ENCODE peak calls at places on chromosomes 3 and 15, in four cellular contexts. I is GM12878, E is H1, M is HepG2. U is an unnamed sample.
A peak's percentile ranks its signal among the peaks of the same experiment; 100 is the strongest.

GRCh38 chr3:58647661-58648141 is 18.9 kb downstream of the FAM3D start:
- DNase-seq in E (no peak), M (no peak), I (no peak), U (no peak)

GRCh38 chr3:190696777-190697501 is 165.6 kb downstream of the GMNC start:
- DNase-seq in M (peak; percentile 24), I (no peak), E (no peak), U (no peak)

GRCh38 chr3:138468886-138469285 is 34.5 kb downstream of the ESYT3 start:
- DNase-seq in E (peak; percentile 29), I (no peak), M (no peak), U (no peak)

GRCh38 chr3:160200328-160200727 is 24.9 kb upstream of the C3orf80 start:
- DNase-seq in E (no peak), I (no peak), M (no peak), U (no peak)

GRCh38 chr15:90871097-90871715 is 2.8 kb downstream of the FURIN start:
- DNase-seq in I (no peak), E (peak; percentile 66), M (no peak), U (peak; percentile 45)

GRCh38 chr15:58584789-58585461 is 153.1 kb downstream of the LIPC start:
- DNase-seq in E (no peak), I (no peak), M (no peak), U (peak; percentile 80)

GRCh38 chr15:27989838-27990237 is 109.3 kb downstream of the OCA2 start:
- DNase-seq in I (no peak), E (no peak), M (no peak), U (no peak)

GRCh38 chr3:11604139-11604895 is 39.4 kb downstream of the VGLL4 start:
- DNase-seq in E (no peak), I (no peak), M (no peak), U (peak; percentile 62)

GRCh38 chr15:66253296-66253642 is 281 bp downstream of the MEGF11 start:
- DNase-seq in I (no peak), E (no peak), M (no peak), U (no peak)

GRCh38 chr3:190902292-190902691 is 39.8 kb upstream of the GMNC start:
- DNase-seq in M (no peak), E (no peak), I (no peak), U (no peak)

GRCh38 chr3:24300949-24301348 is 193.7 kb downstream of the THRB start:
- DNase-seq in E (no peak), I (no peak), M (no peak), U (no peak)
- TF ChIP-seq USF2 in E (no peak), I (no peak), M (no peak), U (no peak)

GRCh38 chr3:15781131-15781530 is 16.6 kb downstream of the ANKRD28 start:
- DNase-seq in E (no peak), M (no peak), I (no peak), U (no peak)

GRCh38 chr3:15782429-15782828 is 15.3 kb downstream of the ANKRD28 start:
- DNase-seq in M (no peak), I (no peak), E (no peak), U (no peak)

GRCh38 chr3:15779111-15779510 is 18.7 kb downstream of the ANKRD28 start:
- DNase-seq in E (no peak), M (no peak), I (no peak), U (no peak)

GRCh38 chr3:15781637-15782402 is 16.0 kb downstream of the ANKRD28 start:
- DNase-seq in E (no peak), I (no peak), M (no peak), U (no peak)

GRCh38 chr3:15783361-15783969 is 14.3 kb downstream of the ANKRD28 start:
- DNase-seq in E (no peak), M (no peak), I (no peak), U (no peak)
- TF ChIP-seq HDAC6 in E (no peak), M (no peak), I (no peak), U (no peak)

DNA sequence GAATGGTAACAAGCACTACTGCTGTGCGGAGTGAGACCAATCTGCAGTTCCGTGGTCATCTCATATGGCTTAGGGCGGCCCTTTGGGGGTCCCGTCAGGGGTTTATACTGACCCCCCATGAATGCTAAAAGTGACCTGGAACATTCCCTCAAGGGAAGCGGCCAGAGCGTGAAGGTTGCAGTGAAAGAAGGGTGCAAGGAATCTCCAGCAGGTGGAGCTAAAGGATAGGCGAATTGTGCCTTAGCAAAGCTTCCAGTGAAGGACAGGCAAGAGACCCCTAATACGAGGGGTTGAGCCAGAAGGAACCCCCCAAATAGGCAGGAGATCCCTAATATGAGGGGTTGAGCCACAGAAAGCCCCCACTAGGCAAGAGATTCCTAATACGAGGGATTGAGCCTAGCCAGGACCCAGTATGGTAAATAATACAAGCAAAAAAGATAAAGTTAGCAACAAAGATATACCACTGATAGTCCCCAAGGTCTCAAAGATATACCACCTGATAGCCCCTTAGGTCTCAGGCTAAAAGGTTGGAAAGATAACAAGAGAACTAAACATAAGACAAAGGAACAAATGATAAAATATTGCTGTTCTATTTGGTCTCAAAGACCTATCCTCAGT is 32.8 kb downstream of the ZNF589 start:
- DNase-seq in E (peak; percentile 73), I (peak; percentile 30), M (peak; percentile 66), U (peak; percentile 61)
- TF ChIP-seq USF2 in E (no peak), I (no peak), M (no peak), U (no peak)

GRCh38 chr3:115388166-115388565 is 235.1 kb upstream of the GAP43 start:
- DNase-seq in M (no peak), I (no peak), E (no peak), U (no peak)
- TF ChIP-seq HDAC6 in M (no peak), I (no peak), E (no peak), U (no peak)

GRCh38 chr15:52288051-52288942 is 7.3 kb downstream of the MYO5C start:
- DNase-seq in E (peak; percentile 43), M (peak; percentile 99), I (no peak), U (no peak)

GRCh38 chr15:52290800-52291199 is 4.8 kb downstream of the MYO5C start:
- DNase-seq in E (no peak), I (no peak), M (no peak), U (no peak)

GRCh38 chr15:52288986-52289385 is 6.6 kb downstream of the MYO5C start:
- DNase-seq in E (no peak), I (no peak), M (no peak), U (no peak)

GRCh38 chr15:52290329-52290728 is 5.3 kb downstream of the MYO5C start:
- DNase-seq in E (no peak), M (no peak), I (peak; percentile 30), U (no peak)

GRCh38 chr15:52289629-52290081 is 5.9 kb downstream of the MYO5C start:
- DNase-seq in I (no peak), M (no peak), E (peak; percentile 44), U (no peak)
- TF ChIP-seq USF2 in I (no peak), M (no peak), E (no peak), U (no peak)

GRCh38 chr15:57522148-57522547 is 69.6 kb upstream of the MYZAP start:
- DNase-seq in I (no peak), E (no peak), M (no peak), U (no peak)

GRCh38 chr15:57526076-57526475 is 65.6 kb upstream of the MYZAP start:
- DNase-seq in I (no peak), M (no peak), E (no peak), U (no peak)

GRCh38 chr15:57526615-57527014 is 65.1 kb upstream of the MYZAP start:
- DNase-seq in I (no peak), E (no peak), M (no peak), U (no peak)

GRCh38 chr15:57527382-57528091 is 64.2 kb upstream of the MYZAP start:
- DNase-seq in M (peak; percentile 76), I (peak; percentile 46), E (peak; percentile 63), U (peak; percentile 39)

GRCh38 chr15:57525581-57525980 is 66.1 kb upstream of the MYZAP start:
- DNase-seq in M (no peak), E (no peak), I (no peak), U (no peak)
- TF ChIP-seq HDAC6 in M (no peak), E (no peak), I (no peak), U (no peak)

DNA sequence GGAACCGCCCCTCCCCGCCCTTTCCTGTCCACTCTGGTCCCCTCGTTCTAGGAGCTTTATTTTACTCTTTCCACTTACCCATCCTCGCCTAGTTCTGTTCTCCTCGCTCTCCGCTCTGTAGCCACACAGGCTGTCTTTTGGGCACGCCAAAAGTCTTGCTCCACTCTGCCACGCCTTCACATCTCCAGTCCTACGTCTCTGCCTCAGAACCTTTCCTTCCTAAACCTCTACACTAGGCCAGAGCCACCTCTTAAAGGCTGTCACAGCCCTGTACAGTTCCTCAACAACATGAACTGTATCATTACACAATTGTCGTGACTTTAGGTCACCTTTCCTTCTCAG is 385 bp upstream of the ARPP19 start:
- DNase-seq in M (no peak), E (no peak), I (no peak), U (no peak)
- TF ChIP-seq USF2 in M (no peak), E (no peak), I (no peak), U (no peak)

DNA sequence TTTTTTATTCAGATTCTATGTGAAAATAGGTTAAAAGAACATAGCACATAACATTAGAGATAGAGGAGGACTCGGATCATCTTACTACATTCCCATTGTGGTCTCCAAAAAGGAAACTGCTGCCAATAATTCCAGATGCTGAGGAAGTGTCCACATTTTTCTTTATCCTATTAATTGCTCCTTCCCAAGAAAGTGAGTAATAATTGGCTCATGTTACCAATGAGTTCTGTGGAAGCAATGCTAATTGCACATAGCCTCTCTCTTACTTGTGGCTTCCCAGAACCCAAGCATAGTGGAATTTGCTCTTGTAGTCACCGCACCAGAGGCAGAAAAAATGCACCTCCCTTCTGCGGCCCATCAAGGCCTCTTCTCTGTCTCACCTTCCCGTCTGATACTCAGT is 208.4 kb downstream of the PLOD2 start:
- DNase-seq in M (no peak), E (no peak), I (no peak), U (no peak)
- TF ChIP-seq HDAC6 in M (no peak), E (no peak), I (no peak), U (no peak)